ENCODE peak calls at places on chromosomes 3 and 15, in seven cellular contexts. A, Q, J, E, S, N and D are unnamed samples.
A peak's percentile ranks its signal among the peaks of the same experiment; 100 is the strongest.

GRCh38 chr3:158640646-158641045 is 3.7 kb upstream of the GFM1 start:
- DNase-seq in A (no peak), Q (no peak), J (no peak), E (no peak), S (no peak), N (no peak), D (no peak)

GRCh38 chr3:120604784-120605183 is 8.6 kb downstream of the NDUFB4 start:
- DNase-seq in A (no peak), Q (no peak), J (no peak), E (no peak), S (no peak), N (no peak), D (no peak)

GRCh38 chr3:185561958-185562357 is 9.6 kb upstream of the LIPH start:
- DNase-seq in A (no peak), Q (no peak), J (no peak), E (no peak), S (no peak), N (no peak), D (no peak)

GRCh38 chr3:130905551-130905950 is 11.7 kb downstream of the ATP2C1 start:
- DNase-seq in A (peak; percentile 63), Q (peak; percentile 73), J (no peak), E (no peak), S (peak; percentile 52), N (peak; percentile 29), D (peak; percentile 22)

GRCh38 chr15:64507293-64507802 is 47.0 kb downstream of the ZNF609 start:
- DNase-seq in A (peak; percentile 81), Q (peak; percentile 73), J (peak; percentile 48), E (peak; percentile 84), S (peak; percentile 92), N (peak; percentile 55), D (peak; percentile 86)

GRCh38 chr15:71753346-71753745 is 57.0 kb upstream of the NR2E3 start:
- DNase-seq in A (peak; percentile 79), Q (peak; percentile 48), J (no peak), E (no peak), S (peak; percentile 48), N (peak; percentile 17), D (no peak)

GRCh38 chr3:19256313-19256712 is 108.0 kb downstream of the KCNH8 start:
- DNase-seq in A (no peak), Q (no peak), J (no peak), E (no peak), S (no peak), N (no peak), D (no peak)

GRCh38 chr15:95162967-95163531 is 931.7 kb downstream of the MCTP2 start:
- DNase-seq in A (peak; percentile 94), Q (peak; percentile 82), J (peak; percentile 51), E (peak; percentile 39), S (peak; percentile 91), N (peak; percentile 94), D (peak; percentile 91)

GRCh38 chr15:64731807-64732151 is 43.6 kb downstream of the RBPMS2 start:
- DNase-seq in A (no peak), Q (no peak), J (no peak), E (no peak), S (no peak), N (no peak), D (no peak)

GRCh38 chr3:105564546-105565288 is 198.0 kb downstream of the ALCAM start:
- DNase-seq in A (no peak), Q (no peak), J (no peak), E (no peak), S (no peak), N (no peak), D (no peak)

GRCh38 chr15:95799286-95800187 is 531.0 kb upstream of the NR2F2 start:
- DNase-seq in A (peak; percentile 92), Q (peak; percentile 91), J (no peak), E (peak; percentile 92), S (peak; percentile 90), N (peak; percentile 87), D (peak; percentile 87)

GRCh38 chr3:100844063-100844936 is 135.0 kb downstream of the TFG start:
- DNase-seq in A (no peak), Q (no peak), J (no peak), E (no peak), S (peak; percentile 26), N (peak; percentile 89), D (no peak)

GRCh38 chr3:141050913-141051632 is at the start of gene SPSB4:
- DNase-seq in A (peak; percentile 37), Q (peak; percentile 27), J (no peak), E (no peak), S (peak; percentile 27), N (peak; percentile 43), D (peak; percentile 45)

GRCh38 chr3:192444096-192444790 is 283.1 kb downstream of the FGF12 start:
- DNase-seq in A (peak; percentile 57), Q (peak; percentile 77), J (peak; percentile 39), E (peak; percentile 44), S (peak; percentile 53), N (peak; percentile 33), D (peak; percentile 68)

GRCh38 chr15:41501961-41502786 is 8.5 kb downstream of the ITPKA start:
- DNase-seq in A (no peak), Q (no peak), J (no peak), E (no peak), S (no peak), N (no peak), D (no peak)

GRCh38 chr15:41503669-41504010 is 10.0 kb downstream of the ITPKA start:
- DNase-seq in A (no peak), Q (no peak), J (no peak), E (no peak), S (no peak), N (no peak), D (no peak)

GRCh38 chr15:41504751-41505492 is 8.7 kb downstream of the LTK start:
- DNase-seq in A (no peak), Q (no peak), J (no peak), E (no peak), S (no peak), N (no peak), D (no peak)

GRCh38 chr15:41501191-41501917 is 7.7 kb downstream of the ITPKA start:
- DNase-seq in A (peak; percentile 12), Q (no peak), J (no peak), E (no peak), S (peak; percentile 44), N (no peak), D (no peak)

GRCh38 chr15:41502787-41503668 is 9.4 kb downstream of the ITPKA start:
- DNase-seq in A (no peak), Q (no peak), J (no peak), E (no peak), S (no peak), N (no peak), D (no peak)
- H3K4me3 ChIP-seq in A (no peak overlapping the region), Q (no peak overlapping the region), J (no peak overlapping the region), E (no peak overlapping the region), S (no peak overlapping the region), N (no peak overlapping the region), D (no peak overlapping the region)

GRCh38 chr3:38021196-38021595 is 8.2 kb downstream of the PLCD1 start:
- DNase-seq in A (no peak), Q (no peak), J (no peak), E (no peak), S (no peak), N (no peak), D (no peak)

GRCh38 chr3:38019658-38020341 is 9.6 kb downstream of the PLCD1 start:
- DNase-seq in A (no peak), Q (no peak), J (no peak), E (no peak), S (no peak), N (no peak), D (no peak)

GRCh38 chr3:38022301-38022700 is 7.1 kb downstream of the PLCD1 start:
- DNase-seq in A (no peak), Q (no peak), J (no peak), E (no peak), S (no peak), N (no peak), D (no peak)

GRCh38 chr3:38020342-38020726 is 9.1 kb downstream of the PLCD1 start:
- DNase-seq in A (no peak), Q (no peak), J (no peak), E (no peak), S (no peak), N (no peak), D (no peak)

DNA sequence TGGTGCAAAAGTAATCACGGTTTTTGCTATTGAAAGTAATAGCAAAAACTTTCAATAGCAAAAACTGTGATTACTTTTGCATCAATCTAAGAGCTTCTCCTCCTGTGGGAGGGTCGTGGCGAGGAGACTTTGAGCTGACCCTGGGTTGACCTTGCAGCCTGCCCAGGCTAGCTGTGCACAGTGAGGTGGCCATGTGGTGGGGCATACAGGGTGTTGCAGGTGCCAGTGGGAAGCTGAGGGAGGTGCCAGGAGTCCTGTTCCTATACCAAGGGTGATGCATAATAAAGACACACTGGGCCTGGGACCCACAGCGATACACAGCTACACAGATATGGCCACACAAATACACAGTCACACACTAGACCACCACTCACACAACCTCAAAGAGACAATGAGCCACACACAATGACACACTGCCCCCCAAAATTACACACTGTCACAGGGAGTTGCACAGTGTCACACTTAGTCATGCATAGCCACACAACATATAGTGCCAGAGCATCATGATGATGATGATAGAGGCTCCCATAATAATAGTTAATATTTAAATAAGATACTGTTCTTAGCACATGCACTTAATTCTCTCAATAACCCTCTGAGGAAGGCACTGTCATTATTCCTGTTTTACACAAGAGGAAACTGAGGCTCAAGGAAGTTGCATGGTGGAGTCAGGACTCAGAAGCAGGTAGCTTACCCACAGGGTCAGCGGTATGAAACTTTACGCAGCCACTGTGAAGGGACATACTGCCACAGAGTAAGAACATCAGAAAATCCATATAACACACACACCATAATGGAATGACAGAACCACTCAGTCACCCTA is 6.3 kb downstream of the PLCD1 start:
- DNase-seq in A (no peak), Q (no peak), J (no peak), E (no peak), S (no peak), N (no peak), D (no peak)
- H3K4me3 ChIP-seq in A (no peak overlapping the region), Q (peak overlapping the region; percentile 76), J (no peak overlapping the region), E (no peak overlapping the region), S (no peak overlapping the region), N (no peak overlapping the region), D (no peak overlapping the region)

GRCh38 chr15:91589360-91589759 is 264.1 kb upstream of the SLCO3A1 start:
- DNase-seq in A (no peak), Q (no peak), J (no peak), E (no peak), S (no peak), N (no peak), D (no peak)

GRCh38 chr15:91592586-91592985 is 260.9 kb upstream of the SLCO3A1 start:
- DNase-seq in A (no peak), Q (no peak), J (no peak), E (no peak), S (no peak), N (no peak), D (no peak)

GRCh38 chr15:91593653-91594052 is 259.9 kb upstream of the SLCO3A1 start:
- DNase-seq in A (no peak), Q (no peak), J (no peak), E (no peak), S (no peak), N (no peak), D (peak; percentile 4)

DNA sequence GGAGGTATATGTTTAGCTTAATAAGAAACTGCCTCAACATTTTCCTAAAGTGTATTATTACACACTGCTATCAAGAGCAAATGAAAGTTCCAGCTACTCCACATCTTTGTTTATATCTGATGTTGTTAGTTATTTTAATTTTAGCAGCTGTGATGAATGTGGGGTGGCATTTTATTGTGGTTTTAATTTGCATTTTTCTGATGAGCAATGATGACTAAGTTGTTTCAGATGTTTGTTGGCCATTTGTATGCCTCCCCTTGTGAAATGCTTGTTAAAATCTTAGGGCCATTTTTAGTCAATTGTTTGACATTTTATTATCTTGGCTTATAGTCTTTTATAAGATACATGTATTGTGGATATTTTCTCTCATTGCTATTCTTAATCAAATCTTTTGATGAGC is 260.4 kb upstream of the SLCO3A1 start:
- DNase-seq in A (peak; percentile 75), Q (peak; percentile 54), J (no peak), E (peak; percentile 60), S (peak; percentile 7), N (peak; percentile 41), D (peak; percentile 60)
- H3K4me3 ChIP-seq in A (no peak overlapping the region), Q (no peak overlapping the region), J (no peak overlapping the region), E (no peak overlapping the region), S (no peak overlapping the region), N (no peak overlapping the region), D (no peak overlapping the region)

GRCh38 chr15:89813381-89814111 is 1.1 kb downstream of the ANPEP start:
- DNase-seq in A (no peak), Q (no peak), J (no peak), E (no peak), S (no peak), N (no peak), D (no peak)
- H3K4me3 ChIP-seq in A (peak overlapping the region; percentile 89), Q (peak overlapping the region; percentile 73), J (peak overlapping the region; percentile 56), E (peak overlapping the region; percentile 87), S (peak overlapping the region; percentile 58), N (no peak overlapping the region), D (peak overlapping the region; percentile 69)